ENCODE peak calls at places on chromosomes 6 and 20, in seven cellular contexts. One of them, this sample, is unnamed.

GRCh38 chr6:113980937-113981554 is 10.1 kb upstream of the HDAC2 start:
- DNase-seq in GM12878: no peak
- DNase-seq in HepG2: peak
- DNase-seq in HCT116: no peak
- DNase-seq in SK-N-SH: peak
- DNase-seq in K562: peak
- DNase-seq in H1: no peak
- DNase-seq in this sample: peak

GRCh38 chr20:1489764-1490436 is 1.3 kb downstream of the SIRPB2 start:
- DNase-seq in H1: no peak
- DNase-seq in GM12878: no peak
- DNase-seq in K562: no peak
- DNase-seq in SK-N-SH: no peak
- DNase-seq in HCT116: peak
- DNase-seq in HepG2: no peak
- DNase-seq in this sample: no peak

GRCh38 chr6:142398353-142398752 is 96.5 kb downstream of the ADGRG6 start:
- DNase-seq in SK-N-SH: no peak
- DNase-seq in HCT116: no peak
- DNase-seq in K562: no peak
- DNase-seq in HepG2: no peak
- DNase-seq in H1: no peak
- DNase-seq in GM12878: no peak
- DNase-seq in this sample: no peak

GRCh38 chr6:134464690-134465411 is 146.9 kb upstream of the SGK1 start:
- DNase-seq in SK-N-SH: no peak
- DNase-seq in H1: no peak
- DNase-seq in HepG2: no peak
- DNase-seq in HCT116: no peak
- DNase-seq in K562: no peak
- DNase-seq in GM12878: no peak
- DNase-seq in this sample: no peak

GRCh38 chr6:15539722-15540270 is 123.0 kb downstream of the DTNBP1 start:
- DNase-seq in GM12878: no peak
- DNase-seq in H1: no peak
- DNase-seq in HCT116: no peak
- DNase-seq in SK-N-SH: no peak
- DNase-seq in K562: no peak
- DNase-seq in HepG2: no peak
- DNase-seq in this sample: no peak

GRCh38 chr6:39791311-39791710 is 865 bp upstream of the DAAM2 start:
- DNase-seq in HCT116: no peak
- DNase-seq in SK-N-SH: peak
- DNase-seq in H1: no peak
- DNase-seq in K562: peak
- DNase-seq in GM12878: no peak
- DNase-seq in HepG2: peak
- DNase-seq in this sample: peak

GRCh38 chr20:17749979-17750721 is 50.4 kb downstream of the BANF2 start:
- DNase-seq in HCT116: no peak
- DNase-seq in GM12878: no peak
- DNase-seq in H1: no peak
- DNase-seq in SK-N-SH: no peak
- DNase-seq in HepG2: peak
- DNase-seq in K562: no peak
- DNase-seq in this sample: no peak

GRCh38 chr6:85975957-85976356 is 333.3 kb upstream of the SYNCRIP start:
- DNase-seq in H1: no peak
- DNase-seq in HCT116: no peak
- DNase-seq in GM12878: no peak
- DNase-seq in K562: no peak
- DNase-seq in HepG2: no peak
- DNase-seq in SK-N-SH: no peak
- DNase-seq in this sample: no peak

GRCh38 chr6:158231551-158232444 is 63.6 kb downstream of the GTF2H5 start:
- DNase-seq in K562: peak
- DNase-seq in HCT116: no peak
- DNase-seq in HepG2: peak
- DNase-seq in GM12878: no peak
- DNase-seq in SK-N-SH: peak
- DNase-seq in H1: no peak
- DNase-seq in this sample: peak

GRCh38 chr20:37343212-37343993 is 2.5 kb upstream of the SRC start:
- DNase-seq in H1: no peak
- DNase-seq in K562: no peak
- DNase-seq in SK-N-SH: no peak
- DNase-seq in HepG2: peak
- DNase-seq in HCT116: no peak
- DNase-seq in GM12878: no peak
- DNase-seq in this sample: no peak

GRCh38 chr20:11891827-11892521 is 25.7 kb upstream of the BTBD3 start:
- DNase-seq in HepG2: peak
- DNase-seq in SK-N-SH: peak
- DNase-seq in GM12878: peak
- DNase-seq in H1: no peak
- DNase-seq in HCT116: peak
- DNase-seq in K562: peak
- DNase-seq in this sample: peak

GRCh38 chr20:5316188-5317158 is at the start of gene PROKR2:
- DNase-seq in SK-N-SH: peak
- DNase-seq in K562: no peak
- DNase-seq in H1: peak
- DNase-seq in HepG2: no peak
- DNase-seq in HCT116: no peak
- DNase-seq in GM12878: no peak
- DNase-seq in this sample: no peak

GRCh38 chr6:130033999-130034814 is 15.8 kb downstream of the L3MBTL3 start:
- DNase-seq in SK-N-SH: no peak
- DNase-seq in HepG2: no peak
- DNase-seq in K562: no peak
- DNase-seq in H1: no peak
- DNase-seq in GM12878: no peak
- DNase-seq in HCT116: peak
- DNase-seq in this sample: no peak

GRCh38 chr20:48921883-48922867 is 664 bp downstream of the ARFGEF2 start:
- DNase-seq in SK-N-SH: peak
- DNase-seq in HCT116: no peak
- DNase-seq in HepG2: peak
- DNase-seq in GM12878: no peak
- DNase-seq in K562: peak
- DNase-seq in H1: no peak
- DNase-seq in this sample: peak

GRCh38 chr20:45857836-45858250 is 429 bp downstream of the ZSWIM3 start:
- DNase-seq in HCT116: no peak
- DNase-seq in K562: peak
- DNase-seq in H1: no peak
- DNase-seq in GM12878: peak
- DNase-seq in SK-N-SH: peak
- DNase-seq in HepG2: no peak
- DNase-seq in this sample: no peak

GRCh38 chr20:39676236-39676635 is 714.1 kb downstream of the DHX35 start:
- DNase-seq in SK-N-SH: no peak
- DNase-seq in H1: no peak
- DNase-seq in HCT116: no peak
- DNase-seq in GM12878: no peak
- DNase-seq in HepG2: no peak
- DNase-seq in K562: no peak
- DNase-seq in this sample: no peak

DNA sequence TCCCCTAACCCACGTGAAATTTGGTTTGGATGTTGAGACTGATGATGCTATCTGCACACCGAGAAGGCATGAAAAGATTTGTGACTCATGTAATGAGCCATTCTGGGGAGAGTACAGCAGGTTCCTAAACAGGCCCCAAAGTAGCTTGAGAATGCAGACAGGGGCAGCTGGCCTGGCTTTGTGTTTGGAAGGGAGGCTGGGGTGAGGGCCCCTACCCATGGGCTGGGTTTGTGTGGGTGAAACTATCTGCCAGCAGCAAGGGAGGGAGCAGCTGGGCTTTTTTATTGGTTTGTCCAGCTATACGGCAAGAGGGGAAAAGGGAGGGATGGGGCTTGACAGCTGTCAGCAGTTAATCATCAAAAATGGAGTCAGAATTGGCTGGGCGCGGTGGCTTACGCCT is 87.0 kb upstream of the RNF24 start:
- DNase-seq in HepG2: no peak
- DNase-seq in H1: no peak
- DNase-seq in HCT116: no peak
- DNase-seq in K562: no peak
- DNase-seq in GM12878: no peak
- DNase-seq in SK-N-SH: no peak
- DNase-seq in this sample: no peak
- TF ChIP-seq JUND in HepG2: no peak
- TF ChIP-seq JUND in H1: no peak
- TF ChIP-seq JUND in HCT116: no peak
- TF ChIP-seq JUND in K562: no peak
- TF ChIP-seq JUND in GM12878: no peak
- TF ChIP-seq JUND in SK-N-SH: no peak
- TF ChIP-seq JUND in this sample: no peak

GRCh38 chr20:32961956-32962517 is 42.2 kb downstream of the SUN5 start:
- DNase-seq in K562: peak
- DNase-seq in HepG2: no peak
- DNase-seq in HCT116: no peak
- DNase-seq in GM12878: no peak
- DNase-seq in H1: no peak
- DNase-seq in SK-N-SH: peak
- DNase-seq in this sample: no peak
- TF ChIP-seq JUND in K562: no peak
- TF ChIP-seq JUND in HepG2: no peak
- TF ChIP-seq JUND in HCT116: no peak
- TF ChIP-seq JUND in GM12878: no peak
- TF ChIP-seq JUND in H1: no peak
- TF ChIP-seq JUND in SK-N-SH: no peak
- TF ChIP-seq JUND in this sample: no peak

GRCh38 chr6:28634406-28634757 is 108.7 kb downstream of the GPX5 start:
- DNase-seq in K562: no peak
- DNase-seq in GM12878: no peak
- DNase-seq in H1: no peak
- DNase-seq in SK-N-SH: no peak
- DNase-seq in HepG2: no peak
- DNase-seq in HCT116: no peak
- DNase-seq in this sample: no peak

GRCh38 chr6:28634758-28635546 is 109.3 kb downstream of the GPX5 start:
- DNase-seq in H1: no peak
- DNase-seq in HepG2: peak
- DNase-seq in HCT116: no peak
- DNase-seq in SK-N-SH: peak
- DNase-seq in K562: no peak
- DNase-seq in GM12878: no peak
- DNase-seq in this sample: no peak

GRCh38 chr6:28635547-28636158 is 110.0 kb downstream of the GPX5 start:
- DNase-seq in HCT116: no peak
- DNase-seq in H1: no peak
- DNase-seq in K562: no peak
- DNase-seq in HepG2: no peak
- DNase-seq in GM12878: no peak
- DNase-seq in SK-N-SH: peak
- DNase-seq in this sample: no peak

GRCh38 chr6:28632326-28632851 is 106.7 kb downstream of the GPX5 start:
- DNase-seq in HCT116: no peak
- DNase-seq in K562: no peak
- DNase-seq in GM12878: no peak
- DNase-seq in HepG2: peak
- DNase-seq in SK-N-SH: no peak
- DNase-seq in H1: no peak
- DNase-seq in this sample: no peak

GRCh38 chr6:28633445-28634215 is 107.9 kb downstream of the GPX5 start:
- DNase-seq in HepG2: no peak
- DNase-seq in K562: no peak
- DNase-seq in SK-N-SH: no peak
- DNase-seq in HCT116: no peak
- DNase-seq in GM12878: no peak
- DNase-seq in H1: no peak
- DNase-seq in this sample: no peak
- TF ChIP-seq JUND in HepG2: no peak
- TF ChIP-seq JUND in K562: no peak
- TF ChIP-seq JUND in SK-N-SH: no peak
- TF ChIP-seq JUND in HCT116: no peak
- TF ChIP-seq JUND in GM12878: no peak
- TF ChIP-seq JUND in H1: no peak
- TF ChIP-seq JUND in this sample: no peak

GRCh38 chr6:110366241-110366640 is 8.1 kb upstream of the METTL24 start:
- DNase-seq in H1: no peak
- DNase-seq in HepG2: no peak
- DNase-seq in K562: no peak
- DNase-seq in SK-N-SH: no peak
- DNase-seq in HCT116: no peak
- DNase-seq in GM12878: no peak
- DNase-seq in this sample: no peak
- TF ChIP-seq JUND in H1: no peak
- TF ChIP-seq JUND in HepG2: no peak
- TF ChIP-seq JUND in K562: no peak
- TF ChIP-seq JUND in SK-N-SH: no peak
- TF ChIP-seq JUND in HCT116: no peak
- TF ChIP-seq JUND in GM12878: no peak
- TF ChIP-seq JUND in this sample: no peak

GRCh38 chr6:35926509-35927215 is 5.8 kb upstream of the SRPK1 start:
- DNase-seq in H1: no peak
- DNase-seq in K562: no peak
- DNase-seq in GM12878: no peak
- DNase-seq in SK-N-SH: no peak
- DNase-seq in HepG2: no peak
- DNase-seq in HCT116: no peak
- DNase-seq in this sample: peak

GRCh38 chr6:35929601-35930000 is 8.7 kb upstream of the SRPK1 start:
- DNase-seq in SK-N-SH: no peak
- DNase-seq in K562: no peak
- DNase-seq in HepG2: no peak
- DNase-seq in H1: no peak
- DNase-seq in GM12878: no peak
- DNase-seq in HCT116: no peak
- DNase-seq in this sample: no peak

GRCh38 chr6:35933844-35934243 is 12.9 kb upstream of the SRPK1 start:
- DNase-seq in HepG2: no peak
- DNase-seq in H1: no peak
- DNase-seq in GM12878: no peak
- DNase-seq in SK-N-SH: no peak
- DNase-seq in HCT116: no peak
- DNase-seq in K562: no peak
- DNase-seq in this sample: no peak

GRCh38 chr6:35935469-35935868 is 14.6 kb upstream of the SRPK1 start:
- DNase-seq in SK-N-SH: no peak
- DNase-seq in HepG2: no peak
- DNase-seq in HCT116: no peak
- DNase-seq in GM12878: no peak
- DNase-seq in H1: no peak
- DNase-seq in K562: no peak
- DNase-seq in this sample: no peak

DNA sequence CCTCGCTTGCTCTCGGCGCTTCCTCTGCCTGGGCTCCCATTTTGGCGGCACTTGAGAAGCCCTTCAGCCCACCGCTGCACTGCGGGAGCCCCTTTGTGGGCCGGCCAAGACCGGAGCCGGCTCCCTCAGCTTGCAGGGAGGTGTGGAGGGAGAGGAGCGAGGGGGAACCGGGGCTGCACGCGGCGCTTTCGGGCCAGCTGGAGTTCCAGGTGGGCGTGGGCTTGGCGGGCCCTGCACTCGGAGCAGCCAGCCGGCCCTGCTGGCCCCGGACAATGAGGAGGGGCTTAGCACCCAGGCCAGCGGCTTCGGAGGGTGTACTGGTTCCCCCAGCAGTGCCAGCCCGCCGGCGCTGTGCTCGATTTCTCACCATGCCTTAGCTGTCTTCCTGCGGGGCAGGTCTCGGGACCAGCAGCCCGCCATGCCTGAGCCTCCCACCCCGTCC is 10.2 kb upstream of the SRPK1 start:
- DNase-seq in HCT116: no peak
- DNase-seq in SK-N-SH: no peak
- DNase-seq in GM12878: no peak
- DNase-seq in H1: no peak
- DNase-seq in K562: no peak
- DNase-seq in HepG2: no peak
- DNase-seq in this sample: no peak
- TF ChIP-seq JUND in HCT116: no peak
- TF ChIP-seq JUND in SK-N-SH: no peak
- TF ChIP-seq JUND in GM12878: no peak
- TF ChIP-seq JUND in H1: no peak
- TF ChIP-seq JUND in K562: no peak
- TF ChIP-seq JUND in HepG2: no peak
- TF ChIP-seq JUND in this sample: no peak